ENCODE peak calls at places on chromosome 3, in seven cellular contexts. X, K, R, U, O, S and I are unnamed samples.

GRCh38 chr3:29644261-29644660 is 363.4 kb downstream of the RBMS3 start:
- DNase-seq in X (no peak), K (peak), R (peak), U (no peak), O (peak), S (no peak), I (peak)

GRCh38 chr3:25427155-25428002 is 684 bp upstream of the RARB start:
- DNase-seq in X (no peak), K (no peak), R (no peak), U (no peak), O (no peak), S (no peak), I (no peak)

GRCh38 chr3:192935441-192935840 is 17.8 kb upstream of the MB21D2 start:
- DNase-seq in X (no peak), K (no peak), R (no peak), U (no peak), O (no peak), S (no peak), I (no peak)

GRCh38 chr3:179991104-179991503 is 45.6 kb downstream of the PEX5L start:
- DNase-seq in X (no peak), K (no peak), R (no peak), U (no peak), O (no peak), S (no peak), I (no peak)

GRCh38 chr3:156509209-156510174 is 45.4 kb downstream of the SSR3 start:
- DNase-seq in X (peak), K (peak), R (peak), U (no peak), O (peak), S (no peak), I (no peak)

GRCh38 chr3:57864853-57865252 is 108.7 kb downstream of the SLMAP start:
- DNase-seq in X (no peak), K (no peak), R (peak), U (no peak), O (no peak), S (no peak), I (no peak)

GRCh38 chr3:25385807-25386512 is 42.1 kb upstream of the RARB start:
- DNase-seq in X (no peak), K (no peak), R (no peak), U (no peak), O (no peak), S (no peak), I (no peak)

GRCh38 chr3:127035672-127036071 is 52.8 kb downstream of the PLXNA1 start:
- DNase-seq in X (no peak), K (peak), R (no peak), U (no peak), O (peak), S (peak), I (peak)

GRCh38 chr3:98972720-98973119 is 71.2 kb upstream of the DCBLD2 start:
- DNase-seq in X (no peak), K (no peak), R (no peak), U (no peak), O (no peak), S (no peak), I (no peak)

GRCh38 chr3:186152889-186153292 is 44.0 kb upstream of the ETV5 start:
- DNase-seq in X (no peak), K (no peak), R (no peak), U (no peak), O (no peak), S (no peak), I (no peak)

GRCh38 chr3:127812151-127812550 is 10.2 kb downstream of the MGLL start:
- DNase-seq in X (no peak), K (no peak), R (no peak), U (no peak), O (no peak), S (no peak), I (no peak)

GRCh38 chr3:16897254-16897926 is 12.6 kb downstream of the PLCL2 start:
- DNase-seq in X (peak), K (no peak), R (peak), U (no peak), O (peak), S (no peak), I (peak)

GRCh38 chr3:185677146-185677829 is 91.2 kb downstream of the SENP2 start:
- DNase-seq in X (no peak), K (peak), R (peak), U (peak), O (peak), S (no peak), I (peak)

GRCh38 chr3:133896002-133896761 is 500 bp upstream of the RAB6B start:
- DNase-seq in X (no peak), K (no peak), R (no peak), U (no peak), O (no peak), S (no peak), I (no peak)

GRCh38 chr3:10697918-10698317 is 118.1 kb upstream of the SLC6A11 start:
- DNase-seq in X (no peak), K (no peak), R (no peak), U (no peak), O (no peak), S (peak), I (no peak)

GRCh38 chr3:123708531-123708930 is 123.7 kb upstream of the HACD2 start:
- DNase-seq in X (no peak), K (no peak), R (no peak), U (no peak), O (no peak), S (no peak), I (no peak)

GRCh38 chr3:113261996-113262665 is 50.8 kb downstream of the BOC start:
- DNase-seq in X (no peak), K (no peak), R (peak), U (no peak), O (no peak), S (no peak), I (no peak)

GRCh38 chr3:124558898-124559649 is 171.2 kb upstream of the UMPS start:
- DNase-seq in X (no peak), K (peak), R (peak), U (peak), O (peak), S (peak), I (peak)

GRCh38 chr3:6860911-6861330 is at the start of gene GRM7:
- DNase-seq in X (peak), K (no peak), R (no peak), U (no peak), O (no peak), S (no peak), I (no peak)

GRCh38 chr3:57956119-57956832 is 51.9 kb upstream of the FLNB start:
- DNase-seq in X (no peak), K (peak), R (peak), U (no peak), O (peak), S (no peak), I (no peak)

GRCh38 chr3:68032219-68032618 is 377.8 kb upstream of the SUCLG2 start:
- DNase-seq in X (no peak), K (no peak), R (no peak), U (no peak), O (no peak), S (no peak), I (no peak)

GRCh38 chr3:171351676-171352075 is 108.5 kb downstream of the TNIK start:
- DNase-seq in X (no peak), K (peak), R (peak), U (no peak), O (peak), S (no peak), I (peak)

GRCh38 chr3:45665101-45665572 is 24.1 kb upstream of the SACM1L start:
- DNase-seq in X (peak), K (no peak), R (no peak), U (peak), O (no peak), S (no peak), I (no peak)

GRCh38 chr3:154228561-154229216 is 95.6 kb downstream of the DHX36 start:
- DNase-seq in X (no peak), K (no peak), R (no peak), U (no peak), O (no peak), S (no peak), I (no peak)

GRCh38 chr3:81289676-81290075 is 471.8 kb downstream of the GBE1 start:
- DNase-seq in X (no peak), K (no peak), R (no peak), U (no peak), O (no peak), S (no peak), I (no peak)

GRCh38 chr3:123292321-123293310 is 90.9 kb downstream of the SEC22A start:
- DNase-seq in X (no peak), K (no peak), R (no peak), U (no peak), O (no peak), S (peak), I (no peak)